ENCODE peak calls at places on chromosome 4, in nine cellular contexts. F, L, P, W, V, T, G, N and C are unnamed samples.

GRCh38 chr4:95869961-95870500 is 30.1 kb downstream of the PDHA2 start:
- DNase-seq in W (no peak), V (no peak), P (peak), F (peak), T (no peak), N (peak), G (no peak), L (no peak), C (no peak)

GRCh38 chr4:15042529-15043167 is 40.4 kb downstream of the CPEB2 start:
- DNase-seq in W (no peak), L (no peak), V (no peak), G (no peak), P (no peak), N (peak), F (peak), T (no peak), C (no peak)

GRCh38 chr4:79848329-79848728 is 224.7 kb downstream of the ANTXR2 start:
- DNase-seq in L (no peak), W (no peak), T (no peak), N (no peak), P (no peak), G (no peak), V (no peak), F (no peak), C (no peak)

GRCh38 chr4:132276185-132276584 is 872.9 kb upstream of the PCDH10 start:
- DNase-seq in N (no peak), G (no peak), F (no peak), P (no peak), T (no peak), W (no peak), V (no peak), L (peak), C (no peak)

GRCh38 chr4:89314291-89314690 is 6.7 kb upstream of the GPRIN3 start:
- DNase-seq in W (no peak), G (no peak), L (no peak), F (no peak), N (no peak), V (no peak), P (no peak), T (no peak), C (no peak)

GRCh38 chr4:125316781-125317525 is 2.2 kb downstream of the FAT4 start:
- DNase-seq in V (peak), G (no peak), F (peak), P (peak), T (peak), N (peak), L (peak), W (peak), C (peak)

GRCh38 chr4:3037957-3038451 is 36.3 kb downstream of the HTT-AS start:
- DNase-seq in G (no peak), V (no peak), L (no peak), F (peak), N (no peak), W (no peak), T (no peak), P (no peak), C (no peak)

GRCh38 chr4:122890142-122890769 is 32.1 kb downstream of the NUDT6 start:
- DNase-seq in W (no peak), L (no peak), V (no peak), P (no peak), T (no peak), N (no peak), G (no peak), F (peak), C (no peak)

GRCh38 chr4:17760602-17761001 is 20.8 kb downstream of the FAM184B start:
- DNase-seq in N (no peak), V (no peak), P (no peak), T (no peak), W (no peak), L (no peak), F (no peak), G (no peak), C (no peak)

GRCh38 chr4:23814606-23815005 is 75.2 kb downstream of the PPARGC1A start:
- DNase-seq in P (no peak), W (no peak), V (no peak), G (no peak), L (no peak), N (no peak), T (no peak), F (no peak), C (no peak)

GRCh38 chr4:71677568-71677967 is 106.3 kb downstream of the GC start:
- DNase-seq in F (no peak), G (no peak), T (no peak), P (no peak), W (no peak), L (no peak), N (no peak), V (no peak), C (no peak)

GRCh38 chr4:48858130-48858529 is 27.2 kb downstream of the OCIAD1 start:
- DNase-seq in G (no peak), F (no peak), N (peak), V (no peak), T (no peak), W (no peak), L (no peak), P (peak), C (no peak)

GRCh38 chr4:53688186-53688790 is 97.0 kb upstream of the LNX1 start:
- DNase-seq in F (peak), T (no peak), V (peak), W (no peak), G (peak), L (no peak), P (peak), N (peak), C (no peak)

GRCh38 chr4:148173397-148174017 is 268.7 kb downstream of the NR3C2 start:
- DNase-seq in T (peak), L (no peak), G (no peak), N (peak), F (peak), V (no peak), W (no peak), P (peak), C (no peak)

GRCh38 chr4:148112231-148112982 is 329.8 kb downstream of the NR3C2 start:
- DNase-seq in N (peak), W (no peak), P (peak), L (no peak), F (peak), V (no peak), T (no peak), G (peak), C (no peak)

GRCh38 chr4:29708473-29708872 is 1011.7 kb upstream of the PCDH7 start:
- DNase-seq in V (no peak), F (no peak), W (no peak), G (peak), T (no peak), N (no peak), P (no peak), L (no peak), C (no peak)

GRCh38 chr4:136241221-136241986 is 1290.9 kb downstream of the PCDH18 start:
- DNase-seq in T (no peak), G (no peak), N (peak), V (no peak), L (no peak), W (no peak), F (no peak), P (peak), C (no peak)

GRCh38 chr4:98804403-98804802 is 124.5 kb downstream of the EIF4E start:
- DNase-seq in G (no peak), V (no peak), N (no peak), T (no peak), W (no peak), P (no peak), L (no peak), F (no peak), C (no peak)

GRCh38 chr4:168737441-168738176 is 240.8 kb downstream of the PALLD start:
- DNase-seq in P (no peak), G (peak), V (no peak), T (no peak), W (no peak), L (no peak), N (peak), F (no peak), C (no peak)

GRCh38 chr4:77264826-77265225 is 107.8 kb downstream of the CCNG2 start:
- DNase-seq in T (no peak), G (no peak), F (no peak), W (no peak), V (no peak), P (no peak), N (no peak), L (no peak), C (no peak)

GRCh38 chr4:16043820-16044554 is 39.8 kb downstream of the PROM1 start:
- DNase-seq in N (no peak), T (no peak), L (no peak), V (no peak), W (no peak), P (no peak), F (no peak), G (no peak), C (peak)

GRCh38 chr4:81314897-81315470 is 100.0 kb upstream of the PRKG2 start:
- DNase-seq in N (peak), L (no peak), P (peak), V (no peak), T (no peak), W (no peak), F (peak), G (peak), C (no peak)

GRCh38 chr4:122602277-122603142 is 18.4 kb downstream of the IL21 start:
- DNase-seq in N (peak), L (no peak), T (no peak), W (no peak), P (peak), F (peak), V (no peak), G (peak), C (no peak)

GRCh38 chr4:184907810-184908209 is 82.0 kb upstream of the ACSL1 start:
- DNase-seq in T (no peak), V (no peak), L (no peak), F (no peak), G (no peak), W (no peak), P (no peak), N (no peak), C (no peak)

GRCh38 chr4:184906480-184907097 is 80.8 kb upstream of the ACSL1 start:
- DNase-seq in P (no peak), N (no peak), T (no peak), W (no peak), V (no peak), G (no peak), F (no peak), L (no peak), C (no peak)

GRCh38 chr4:184911310-184911709 is 85.5 kb upstream of the ACSL1 start:
- DNase-seq in P (peak), V (peak), F (peak), N (peak), W (no peak), G (peak), T (peak), L (no peak), C (no peak)

GRCh38 chr4:184902550-184902949 is 76.8 kb upstream of the ACSL1 start:
- DNase-seq in N (no peak), G (no peak), F (no peak), V (no peak), P (no peak), L (no peak), T (no peak), W (no peak), C (no peak)

GRCh38 chr4:184907216-184907615 is 81.4 kb upstream of the ACSL1 start:
- DNase-seq in T (no peak), V (no peak), G (no peak), W (no peak), N (peak), L (no peak), F (peak), P (no peak), C (no peak)
- TF ChIP-seq CTCF in T (no peak), V (no peak), G (no peak), W (no peak), N (no peak), L (no peak), F (no peak), P (no peak), C (no peak)

GRCh38 chr4:140049024-140049923 is 104.7 kb downstream of the MAML3 start:
- DNase-seq in T (peak), P (peak), W (peak), N (peak), F (peak), L (peak), V (peak), G (no peak), C (peak)

GRCh38 chr4:140048419-140049022 is 105.5 kb downstream of the MAML3 start:
- DNase-seq in T (no peak), P (no peak), G (no peak), W (no peak), V (no peak), F (no peak), L (no peak), N (no peak), C (no peak)

GRCh38 chr4:140052050-140052449 is 101.9 kb downstream of the MAML3 start:
- DNase-seq in V (peak), N (peak), T (peak), L (peak), W (no peak), P (peak), F (peak), G (no peak), C (peak)

GRCh38 chr4:140047781-140048180 is 106.2 kb downstream of the MAML3 start:
- DNase-seq in P (no peak), V (no peak), G (no peak), T (no peak), N (no peak), F (no peak), W (no peak), L (no peak), C (no peak)

DNA sequence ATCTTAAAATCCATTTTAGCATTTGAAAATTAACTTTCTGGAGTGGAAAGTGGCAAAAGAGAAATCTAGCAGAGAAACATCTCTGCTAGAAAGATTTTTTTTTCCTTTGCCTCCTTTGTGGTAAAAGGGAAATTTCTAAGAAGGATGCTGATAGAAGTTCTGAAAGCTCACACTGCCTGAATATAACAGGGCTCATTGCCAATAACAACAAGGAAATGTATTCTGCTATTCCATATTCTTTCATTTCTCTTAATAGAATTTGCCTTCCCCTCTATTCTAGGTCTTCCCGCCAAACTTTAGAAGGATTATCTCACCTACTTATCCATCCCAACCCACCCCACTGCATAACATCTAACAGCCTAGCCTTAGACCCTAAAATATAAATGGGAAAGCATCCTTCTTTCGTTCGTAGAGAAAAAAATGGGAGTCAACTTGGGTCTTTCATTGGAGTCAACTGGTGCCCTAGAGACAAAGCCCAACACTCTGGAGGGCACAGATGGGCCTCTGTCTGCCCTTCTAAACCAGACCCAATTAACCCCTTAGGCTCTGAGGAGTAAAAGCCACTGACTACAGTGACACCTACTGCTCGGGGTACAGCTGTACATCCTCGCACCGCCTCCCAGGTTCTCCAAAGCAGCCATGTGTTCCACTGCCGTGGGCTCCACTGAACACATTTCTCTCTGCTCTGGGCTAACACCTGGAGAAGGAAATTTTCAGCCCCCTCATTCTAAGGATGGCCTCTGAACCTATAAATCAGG is 103.9 kb downstream of the MAML3 start:
- DNase-seq in G (no peak), V (no peak), L (no peak), N (peak), W (peak), T (no peak), P (no peak), F (peak), C (peak)
- TF ChIP-seq CTCF in G (peak), V (peak), L (no peak), N (peak), W (peak), T (no peak), P (peak), F (peak), C (peak)

DNA sequence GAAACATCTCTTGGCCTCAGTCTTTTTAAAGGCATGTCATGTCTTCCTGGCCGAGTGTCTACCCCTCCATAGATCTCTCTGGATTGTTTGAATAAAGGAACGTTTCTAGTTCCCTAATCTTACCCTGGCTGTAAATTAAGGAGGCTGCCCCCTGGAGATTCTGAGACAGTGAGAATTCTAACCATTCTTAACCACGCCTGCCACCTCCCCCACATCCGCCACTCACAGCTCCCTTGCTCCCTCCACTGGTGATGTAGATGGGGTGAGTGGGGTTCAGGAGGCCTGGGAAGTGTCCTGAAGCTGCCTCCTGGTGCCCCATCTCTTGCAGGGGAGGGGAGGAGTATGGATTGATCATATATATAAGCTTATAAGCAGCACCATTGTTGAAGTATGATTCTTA is 48.0 kb upstream of the TRIM2 start:
- DNase-seq in T (no peak), G (no peak), W (peak), F (no peak), P (no peak), L (no peak), N (peak), V (peak), C (peak)
- TF ChIP-seq CTCF in T (no peak), G (no peak), W (no peak), F (no peak), P (peak), L (no peak), N (peak), V (no peak), C (peak)

GRCh38 chr4:103499094-103499493 is 220.7 kb downstream of the TACR3 start:
- DNase-seq in L (no peak), T (no peak), N (peak), G (no peak), F (no peak), P (no peak), W (no peak), V (no peak), C (no peak)
- TF ChIP-seq CTCF in L (no peak), T (no peak), N (no peak), G (peak), F (no peak), P (peak), W (no peak), V (no peak), C (peak)

GRCh38 chr4:47669946-47670345 is 167.9 kb downstream of the CORIN start:
- DNase-seq in T (no peak), P (peak), V (no peak), L (no peak), F (no peak), G (no peak), W (no peak), N (peak), C (no peak)

GRCh38 chr4:47668256-47668655 is 169.6 kb downstream of the CORIN start:
- DNase-seq in T (no peak), P (no peak), G (no peak), L (no peak), N (no peak), W (no peak), F (no peak), V (no peak), C (no peak)

GRCh38 chr4:47667552-47667951 is 170.3 kb downstream of the CORIN start:
- DNase-seq in N (peak), W (no peak), L (no peak), V (no peak), P (peak), F (no peak), G (no peak), T (no peak), C (no peak)

GRCh38 chr4:47664051-47664826 is 173.6 kb downstream of the CORIN start:
- DNase-seq in F (no peak), G (no peak), V (no peak), P (no peak), L (no peak), N (no peak), T (no peak), W (no peak), C (no peak)

DNA sequence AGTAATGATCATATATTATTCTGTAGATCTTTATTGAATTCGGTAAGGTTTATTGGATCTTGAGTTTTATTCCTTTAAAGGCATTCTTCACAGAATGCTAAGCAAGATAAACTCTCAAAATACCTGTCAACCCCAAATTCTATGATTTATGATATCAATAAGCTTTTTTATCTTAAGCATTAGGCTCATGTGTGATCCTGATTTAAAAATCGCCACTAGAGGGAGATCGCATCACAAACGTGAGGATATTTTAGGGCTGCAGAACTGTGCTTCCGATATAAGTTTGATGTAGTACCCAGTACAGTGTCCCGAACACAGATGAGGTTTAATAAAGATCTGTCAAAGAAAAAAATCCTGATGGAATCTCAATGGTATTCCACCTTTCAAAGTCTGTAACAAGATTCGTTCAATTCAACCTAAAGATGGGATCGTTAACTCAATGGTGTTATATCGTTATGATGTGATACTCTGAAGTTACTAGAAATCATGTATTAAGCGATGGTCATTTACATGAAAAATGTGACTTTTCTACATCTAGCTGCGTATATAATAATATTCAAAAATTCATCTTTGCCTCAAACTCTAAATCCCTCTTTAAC is 169.0 kb downstream of the CORIN start:
- DNase-seq in F (peak), N (peak), V (peak), W (peak), L (no peak), T (peak), G (peak), P (peak), C (peak)
- TF ChIP-seq CTCF in F (peak), N (peak), V (no peak), W (peak), L (peak), T (peak), G (peak), P (peak), C (peak)

DNA sequence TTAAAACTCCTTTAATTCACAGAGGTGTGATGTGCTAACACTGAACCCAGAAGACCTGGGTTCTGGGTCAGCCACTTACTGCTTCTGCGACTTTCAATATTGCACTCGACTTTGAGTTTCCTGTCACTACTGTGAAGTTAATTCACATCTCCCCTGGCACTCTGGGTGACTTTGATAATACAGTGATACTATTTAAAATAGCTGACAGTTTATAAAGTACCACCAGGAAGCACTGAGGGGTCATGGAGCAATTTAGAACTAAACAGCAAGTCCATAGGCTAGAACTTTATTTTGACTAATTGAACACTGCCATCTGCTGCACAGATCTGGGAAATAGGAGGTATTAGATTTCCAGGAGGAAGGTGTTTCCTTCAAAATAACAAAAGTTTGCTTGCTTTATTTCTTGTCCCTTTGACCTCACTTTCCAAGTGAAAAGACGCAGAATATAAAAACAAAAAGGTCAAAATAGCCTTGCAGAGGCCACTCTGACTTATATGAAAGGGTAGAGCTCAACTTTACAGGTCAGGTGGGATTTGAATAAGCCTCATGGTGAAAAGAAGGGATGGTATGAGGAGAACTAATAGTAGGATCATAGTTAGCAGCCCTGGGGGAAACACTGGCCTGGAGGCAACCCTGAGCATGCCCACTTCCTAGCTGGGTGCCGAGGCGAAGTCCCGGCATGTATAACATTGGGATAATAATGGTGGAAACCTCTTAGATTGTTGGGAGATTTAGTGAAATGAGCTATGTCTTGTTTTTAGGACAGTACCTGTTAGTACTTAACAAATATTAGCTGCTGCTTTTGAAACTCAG is 53.4 kb downstream of the ZNF518B start:
- DNase-seq in F (peak), L (no peak), V (peak), N (peak), P (peak), G (no peak), T (peak), W (no peak), C (peak)
- TF ChIP-seq CTCF in F (peak), L (peak), V (no peak), N (peak), P (peak), G (peak), T (peak), W (peak), C (peak)

GRCh38 chr4:22463179-22463578 is 52.7 kb downstream of the ADGRA3 start:
- DNase-seq in L (no peak), F (no peak), W (no peak), P (no peak), T (no peak), V (no peak), N (no peak), G (no peak), C (peak)
- TF ChIP-seq CTCF in L (no peak), F (no peak), W (no peak), P (no peak), T (no peak), V (no peak), N (no peak), G (no peak), C (peak)